ENCODE peak calls at places on chromosomes 11 and 22, in five cellular contexts. A, R, T, Y and Z are unnamed samples.

GRCh38 chr11:71059662-71060061 is 192.7 kb downstream of the SHANK2 start:
- DNase-seq in A (no peak), T (no peak), R (no peak), Y (no peak), Z (no peak)

GRCh38 chr22:49827307-49827852 is 293 bp downstream of the BRD1 start:
- DNase-seq in A (no peak), R (no peak), Y (peak), T (no peak), Z (peak)

GRCh38 chr11:33790088-33790487 is 15.8 kb upstream of the FBXO3 start:
- DNase-seq in R (no peak), T (no peak), Y (no peak), A (no peak), Z (no peak)

GRCh38 chr11:34632105-34632780 is 11.3 kb downstream of the EHF start:
- DNase-seq in R (no peak), T (no peak), A (no peak), Y (no peak), Z (no peak)

GRCh38 chr11:126731526-126731925 is 269.0 kb downstream of the KIRREL3 start:
- DNase-seq in A (no peak), R (no peak), Y (no peak), T (no peak), Z (no peak)

GRCh38 chr22:27833803-27834202 is 32.2 kb upstream of the MN1 start:
- DNase-seq in A (no peak), R (no peak), T (no peak), Y (no peak), Z (no peak)

GRCh38 chr22:20553947-20554741 is 46.7 kb downstream of the MED15 start:
- DNase-seq in A (no peak), R (peak), T (no peak), Y (no peak), Z (no peak)

GRCh38 chr11:120181446-120181992 is 29.3 kb upstream of the OAF start:
- DNase-seq in A (no peak), R (peak), Y (no peak), T (no peak), Z (no peak)

GRCh38 chr11:69510471-69511357 is 29.3 kb downstream of the LINC01488 start:
- DNase-seq in Y (no peak), A (no peak), T (no peak), R (peak), Z (no peak)

GRCh38 chr11:45378516-45378915 is 92.4 kb upstream of the SYT13 start:
- DNase-seq in T (no peak), R (no peak), Y (no peak), A (no peak), Z (no peak)

GRCh38 chr22:19731361-19731725 is 8.0 kb downstream of the GP1BB start:
- DNase-seq in Y (no peak), A (no peak), R (no peak), T (no peak), Z (no peak)

GRCh38 chr22:28023036-28023435 is 104.0 kb upstream of the PITPNB start:
- DNase-seq in T (no peak), R (peak), A (no peak), Y (no peak), Z (no peak)

GRCh38 chr22:17931400-17931825 is 92.9 kb downstream of the MICAL3 start:
- DNase-seq in R (peak), T (no peak), Y (no peak), A (no peak), Z (no peak)

GRCh38 chr11:6737872-6738466 is 33.8 kb downstream of the OR2AG2 start:
- DNase-seq in A (peak), Y (peak), R (no peak), T (no peak), Z (peak)

GRCh38 chr11:13118194-13118593 is 109.1 kb downstream of the RASSF10 start:
- DNase-seq in A (no peak), T (no peak), R (no peak), Y (no peak), Z (no peak)

GRCh38 chr11:9211322-9211721 is 53.8 kb downstream of the DENND5A start:
- DNase-seq in T (no peak), A (no peak), R (no peak), Y (no peak), Z (no peak)

GRCh38 chr22:39928556-39929401 is 27.9 kb downstream of the GRAP2 start:
- DNase-seq in T (peak), Y (no peak), R (no peak), A (no peak), Z (no peak)

GRCh38 chr11:118111019-118111743 is 24.4 kb upstream of the SMIM35 start:
- DNase-seq in T (no peak), R (peak), Y (no peak), A (no peak), Z (no peak)

GRCh38 chr11:65486570-65487466 is 12.0 kb upstream of the MALAT1 start:
- DNase-seq in T (no peak), Y (no peak), A (no peak), R (no peak), Z (no peak)

GRCh38 chr11:3747704-3748103 is 49.6 kb downstream of the NUP98 start:
- DNase-seq in Y (no peak), R (no peak), T (peak), A (no peak), Z (no peak)

GRCh38 chr11:85934599-85935169 is 79.5 kb downstream of the CCDC83 start:
- DNase-seq in A (no peak), Y (no peak), R (no peak), T (no peak), Z (no peak)

GRCh38 chr22:19503869-19504268 is 20.3 kb downstream of the CLDN5 start:
- DNase-seq in R (peak), A (no peak), Y (no peak), T (no peak), Z (peak)

GRCh38 chr11:38169286-38169685 is 1571.2 kb upstream of the RAG2 start:
- DNase-seq in Y (no peak), R (no peak), A (no peak), T (no peak), Z (no peak)

GRCh38 chr11:11770921-11771484 is 70.8 kb upstream of the USP47 start:
- DNase-seq in A (no peak), R (no peak), Y (no peak), T (no peak), Z (no peak)

GRCh38 chr11:16973565-16973964 is 40.6 kb downstream of the PLEKHA7 start:
- DNase-seq in Y (no peak), A (no peak), R (no peak), T (no peak), Z (no peak)

GRCh38 chr11:66291706-66292542 is at the start of gene TMEM151A:
- DNase-seq in R (no peak), T (no peak), A (no peak), Y (no peak), Z (no peak)

GRCh38 chr22:45036154-45036553 is 26.3 kb upstream of the PHF21B start:
- DNase-seq in T (no peak), R (no peak), A (no peak), Y (no peak), Z (no peak)

GRCh38 chr22:40107756-40108437 is 69.8 kb upstream of the TNRC6B start:
- DNase-seq in T (no peak), R (no peak), A (no peak), Y (peak), Z (peak)

GRCh38 chr11:78268516-78269410 is 80.0 kb downstream of the USP35 start:
- DNase-seq in Y (no peak), T (no peak), R (peak), A (no peak), Z (no peak)

GRCh38 chr11:32527776-32528175 is 55.9 kb upstream of the EIF3M start:
- DNase-seq in R (no peak), A (no peak), Y (no peak), T (no peak), Z (no peak)

GRCh38 chr22:25177895-25178294 is 21.8 kb upstream of the CRYBB3 start:
- DNase-seq in R (no peak), T (no peak), A (no peak), Y (no peak), Z (no peak)

GRCh38 chr22:30047364-30047738 is 32.9 kb upstream of the HORMAD2 start:
- DNase-seq in R (no peak), T (peak), A (peak), Y (peak), Z (peak)

GRCh38 chr22:18119409-18120110 is 9.0 kb downstream of the TUBA8 start:
- DNase-seq in A (no peak), Y (no peak), R (no peak), T (no peak), Z (no peak)

GRCh38 chr11:2804701-2805387 is 80.7 kb downstream of the CDKN1C start:
- DNase-seq in T (no peak), A (no peak), R (peak), Y (no peak), Z (no peak)

GRCh38 chr11:102676086-102676485 is 29.5 kb downstream of the MMP27 start:
- DNase-seq in A (no peak), Y (no peak), R (no peak), T (no peak), Z (no peak)

GRCh38 chr11:67656278-67656922 is 5.9 kb upstream of the ACY3 start:
- DNase-seq in Y (no peak), A (no peak), R (peak), T (peak), Z (peak)